ENCODE peak calls at places on chromosomes 2 and 18, in eight cellular contexts. One of them, this sample, is unnamed.

GRCh38 chr18:56999823-57000222 is 147.1 kb upstream of the BOD1L2 start:
- DNase-seq in NCI-H1417 treated with DMSO at 0.1 percent for 48 hours: no peak
- DNase-seq in CD8-positive, alpha-beta memory T cell: no peak
- DNase-seq in mammary epithelial cell: no peak
- DNase-seq in head of caudate nucleus: no peak
- DNase-seq in stimulated activated CD4-positive, alpha-beta T cell treated with anti-CD3 and anti-CD28 coated beads, Interleukin-12 subunit alpha, Interleukin-12 subunit beta, amount 100 ng/mL, for 24 hours: no peak
- DNase-seq in NCI-H446 treated with DMSO at 0.1 percent for 48 hours: no peak
- DNase-seq in ureter: no peak
- DNase-seq in this sample: no peak

GRCh38 chr2:6828299-6828584 is 37.5 kb downstream of the CMPK2 start:
- DNase-seq in CD8-positive, alpha-beta memory T cell: no peak
- DNase-seq in ureter: no peak
- DNase-seq in NCI-H1417 treated with DMSO at 0.1 percent for 48 hours: no peak
- DNase-seq in NCI-H446 treated with DMSO at 0.1 percent for 48 hours: peak
- DNase-seq in head of caudate nucleus: no peak
- DNase-seq in stimulated activated CD4-positive, alpha-beta T cell treated with anti-CD3 and anti-CD28 coated beads, Interleukin-12 subunit alpha, Interleukin-12 subunit beta, amount 100 ng/mL, for 24 hours: no peak
- DNase-seq in mammary epithelial cell: no peak
- DNase-seq in this sample: no peak

GRCh38 chr18:32530947-32531651 is 60.4 kb upstream of the GAREM1 start:
- DNase-seq in mammary epithelial cell: peak
- DNase-seq in stimulated activated CD4-positive, alpha-beta T cell treated with anti-CD3 and anti-CD28 coated beads, Interleukin-12 subunit alpha, Interleukin-12 subunit beta, amount 100 ng/mL, for 24 hours: no peak
- DNase-seq in NCI-H446 treated with DMSO at 0.1 percent for 48 hours: no peak
- DNase-seq in head of caudate nucleus: no peak
- DNase-seq in NCI-H1417 treated with DMSO at 0.1 percent for 48 hours: no peak
- DNase-seq in CD8-positive, alpha-beta memory T cell: no peak
- DNase-seq in ureter: no peak
- DNase-seq in this sample: no peak

GRCh38 chr2:106582431-106583143 is 95.4 kb downstream of the CD8B2 start:
- DNase-seq in stimulated activated CD4-positive, alpha-beta T cell treated with anti-CD3 and anti-CD28 coated beads, Interleukin-12 subunit alpha, Interleukin-12 subunit beta, amount 100 ng/mL, for 24 hours: peak
- DNase-seq in mammary epithelial cell: peak
- DNase-seq in NCI-H1417 treated with DMSO at 0.1 percent for 48 hours: no peak
- DNase-seq in head of caudate nucleus: peak
- DNase-seq in CD8-positive, alpha-beta memory T cell: peak
- DNase-seq in NCI-H446 treated with DMSO at 0.1 percent for 48 hours: peak
- DNase-seq in ureter: peak
- DNase-seq in this sample: peak

GRCh38 chr18:58544179-58544578 is 84.7 kb downstream of the ALPK2 start:
- DNase-seq in stimulated activated CD4-positive, alpha-beta T cell treated with anti-CD3 and anti-CD28 coated beads, Interleukin-12 subunit alpha, Interleukin-12 subunit beta, amount 100 ng/mL, for 24 hours: no peak
- DNase-seq in mammary epithelial cell: no peak
- DNase-seq in CD8-positive, alpha-beta memory T cell: no peak
- DNase-seq in NCI-H446 treated with DMSO at 0.1 percent for 48 hours: no peak
- DNase-seq in NCI-H1417 treated with DMSO at 0.1 percent for 48 hours: no peak
- DNase-seq in head of caudate nucleus: no peak
- DNase-seq in ureter: no peak
- DNase-seq in this sample: no peak

GRCh38 chr2:203740741-203741363 is 34.4 kb downstream of the CD28 start:
- DNase-seq in ureter: no peak
- DNase-seq in mammary epithelial cell: peak
- DNase-seq in head of caudate nucleus: no peak
- DNase-seq in stimulated activated CD4-positive, alpha-beta T cell treated with anti-CD3 and anti-CD28 coated beads, Interleukin-12 subunit alpha, Interleukin-12 subunit beta, amount 100 ng/mL, for 24 hours: no peak
- DNase-seq in NCI-H1417 treated with DMSO at 0.1 percent for 48 hours: no peak
- DNase-seq in CD8-positive, alpha-beta memory T cell: no peak
- DNase-seq in NCI-H446 treated with DMSO at 0.1 percent for 48 hours: no peak
- DNase-seq in this sample: no peak

GRCh38 chr2:129903586-129904425 is 75.7 kb upstream of the RAB6C start:
- DNase-seq in NCI-H1417 treated with DMSO at 0.1 percent for 48 hours: no peak
- DNase-seq in ureter: peak
- DNase-seq in stimulated activated CD4-positive, alpha-beta T cell treated with anti-CD3 and anti-CD28 coated beads, Interleukin-12 subunit alpha, Interleukin-12 subunit beta, amount 100 ng/mL, for 24 hours: no peak
- DNase-seq in NCI-H446 treated with DMSO at 0.1 percent for 48 hours: no peak
- DNase-seq in mammary epithelial cell: no peak
- DNase-seq in head of caudate nucleus: peak
- DNase-seq in CD8-positive, alpha-beta memory T cell: no peak
- DNase-seq in this sample: no peak

GRCh38 chr18:14925281-14925709 is 177.3 kb downstream of the ANKRD30B start:
- DNase-seq in ureter: no peak
- DNase-seq in NCI-H1417 treated with DMSO at 0.1 percent for 48 hours: no peak
- DNase-seq in mammary epithelial cell: no peak
- DNase-seq in head of caudate nucleus: no peak
- DNase-seq in CD8-positive, alpha-beta memory T cell: no peak
- DNase-seq in NCI-H446 treated with DMSO at 0.1 percent for 48 hours: no peak
- DNase-seq in stimulated activated CD4-positive, alpha-beta T cell treated with anti-CD3 and anti-CD28 coated beads, Interleukin-12 subunit alpha, Interleukin-12 subunit beta, amount 100 ng/mL, for 24 hours: no peak
- DNase-seq in this sample: no peak

GRCh38 chr2:174681983-174682577 is 82.2 kb downstream of the CHRNA1 start:
- DNase-seq in CD8-positive, alpha-beta memory T cell: peak
- DNase-seq in ureter: no peak
- DNase-seq in NCI-H1417 treated with DMSO at 0.1 percent for 48 hours: no peak
- DNase-seq in NCI-H446 treated with DMSO at 0.1 percent for 48 hours: no peak
- DNase-seq in head of caudate nucleus: peak
- DNase-seq in mammary epithelial cell: no peak
- DNase-seq in stimulated activated CD4-positive, alpha-beta T cell treated with anti-CD3 and anti-CD28 coated beads, Interleukin-12 subunit alpha, Interleukin-12 subunit beta, amount 100 ng/mL, for 24 hours: peak
- DNase-seq in this sample: no peak

GRCh38 chr18:6566338-6566911 is 151.7 kb upstream of the L3MBTL4 start:
- DNase-seq in CD8-positive, alpha-beta memory T cell: no peak
- DNase-seq in ureter: no peak
- DNase-seq in head of caudate nucleus: no peak
- DNase-seq in mammary epithelial cell: peak
- DNase-seq in NCI-H1417 treated with DMSO at 0.1 percent for 48 hours: no peak
- DNase-seq in stimulated activated CD4-positive, alpha-beta T cell treated with anti-CD3 and anti-CD28 coated beads, Interleukin-12 subunit alpha, Interleukin-12 subunit beta, amount 100 ng/mL, for 24 hours: no peak
- DNase-seq in NCI-H446 treated with DMSO at 0.1 percent for 48 hours: no peak
- DNase-seq in this sample: no peak

GRCh38 chr2:161136696-161137324 is 23.4 kb upstream of the TANK start:
- DNase-seq in NCI-H446 treated with DMSO at 0.1 percent for 48 hours: no peak
- DNase-seq in stimulated activated CD4-positive, alpha-beta T cell treated with anti-CD3 and anti-CD28 coated beads, Interleukin-12 subunit alpha, Interleukin-12 subunit beta, amount 100 ng/mL, for 24 hours: no peak
- DNase-seq in CD8-positive, alpha-beta memory T cell: peak
- DNase-seq in mammary epithelial cell: peak
- DNase-seq in head of caudate nucleus: no peak
- DNase-seq in NCI-H1417 treated with DMSO at 0.1 percent for 48 hours: no peak
- DNase-seq in ureter: no peak
- DNase-seq in this sample: no peak

GRCh38 chr18:41753826-41754225 is 201.2 kb upstream of the PIK3C3 start:
- DNase-seq in NCI-H1417 treated with DMSO at 0.1 percent for 48 hours: no peak
- DNase-seq in stimulated activated CD4-positive, alpha-beta T cell treated with anti-CD3 and anti-CD28 coated beads, Interleukin-12 subunit alpha, Interleukin-12 subunit beta, amount 100 ng/mL, for 24 hours: no peak
- DNase-seq in CD8-positive, alpha-beta memory T cell: no peak
- DNase-seq in NCI-H446 treated with DMSO at 0.1 percent for 48 hours: no peak
- DNase-seq in head of caudate nucleus: no peak
- DNase-seq in ureter: no peak
- DNase-seq in mammary epithelial cell: peak
- DNase-seq in this sample: no peak

GRCh38 chr18:3855961-3856360 is 406.0 kb downstream of the TGIF1 start:
- DNase-seq in head of caudate nucleus: no peak
- DNase-seq in NCI-H1417 treated with DMSO at 0.1 percent for 48 hours: no peak
- DNase-seq in mammary epithelial cell: no peak
- DNase-seq in ureter: no peak
- DNase-seq in CD8-positive, alpha-beta memory T cell: no peak
- DNase-seq in stimulated activated CD4-positive, alpha-beta T cell treated with anti-CD3 and anti-CD28 coated beads, Interleukin-12 subunit alpha, Interleukin-12 subunit beta, amount 100 ng/mL, for 24 hours: no peak
- DNase-seq in NCI-H446 treated with DMSO at 0.1 percent for 48 hours: no peak
- DNase-seq in this sample: no peak

GRCh38 chr2:72834561-72834960 is 8.7 kb upstream of the EXOC6B start:
- DNase-seq in NCI-H1417 treated with DMSO at 0.1 percent for 48 hours: no peak
- DNase-seq in head of caudate nucleus: no peak
- DNase-seq in NCI-H446 treated with DMSO at 0.1 percent for 48 hours: no peak
- DNase-seq in mammary epithelial cell: no peak
- DNase-seq in CD8-positive, alpha-beta memory T cell: no peak
- DNase-seq in stimulated activated CD4-positive, alpha-beta T cell treated with anti-CD3 and anti-CD28 coated beads, Interleukin-12 subunit alpha, Interleukin-12 subunit beta, amount 100 ng/mL, for 24 hours: no peak
- DNase-seq in ureter: no peak
- DNase-seq in this sample: no peak

GRCh38 chr18:76519156-76519549 is 24.1 kb upstream of the ZNF516 start:
- DNase-seq in stimulated activated CD4-positive, alpha-beta T cell treated with anti-CD3 and anti-CD28 coated beads, Interleukin-12 subunit alpha, Interleukin-12 subunit beta, amount 100 ng/mL, for 24 hours: no peak
- DNase-seq in CD8-positive, alpha-beta memory T cell: no peak
- DNase-seq in NCI-H1417 treated with DMSO at 0.1 percent for 48 hours: no peak
- DNase-seq in head of caudate nucleus: no peak
- DNase-seq in NCI-H446 treated with DMSO at 0.1 percent for 48 hours: no peak
- DNase-seq in mammary epithelial cell: no peak
- DNase-seq in ureter: no peak
- DNase-seq in this sample: no peak

GRCh38 chr2:44348385-44348784 is 12.9 kb downstream of the PREPL start:
- DNase-seq in NCI-H446 treated with DMSO at 0.1 percent for 48 hours: no peak
- DNase-seq in NCI-H1417 treated with DMSO at 0.1 percent for 48 hours: no peak
- DNase-seq in stimulated activated CD4-positive, alpha-beta T cell treated with anti-CD3 and anti-CD28 coated beads, Interleukin-12 subunit alpha, Interleukin-12 subunit beta, amount 100 ng/mL, for 24 hours: no peak
- DNase-seq in ureter: no peak
- DNase-seq in mammary epithelial cell: no peak
- DNase-seq in CD8-positive, alpha-beta memory T cell: no peak
- DNase-seq in head of caudate nucleus: no peak
- DNase-seq in this sample: no peak

GRCh38 chr18:61466736-61467135 is 133.5 kb downstream of the CDH20 start:
- DNase-seq in ureter: no peak
- DNase-seq in head of caudate nucleus: peak
- DNase-seq in stimulated activated CD4-positive, alpha-beta T cell treated with anti-CD3 and anti-CD28 coated beads, Interleukin-12 subunit alpha, Interleukin-12 subunit beta, amount 100 ng/mL, for 24 hours: no peak
- DNase-seq in mammary epithelial cell: no peak
- DNase-seq in CD8-positive, alpha-beta memory T cell: no peak
- DNase-seq in NCI-H1417 treated with DMSO at 0.1 percent for 48 hours: no peak
- DNase-seq in NCI-H446 treated with DMSO at 0.1 percent for 48 hours: no peak
- DNase-seq in this sample: no peak

GRCh38 chr2:85254540-85255261 is 73.1 kb downstream of the TGOLN2 start:
- DNase-seq in head of caudate nucleus: no peak
- DNase-seq in mammary epithelial cell: no peak
- DNase-seq in CD8-positive, alpha-beta memory T cell: no peak
- DNase-seq in NCI-H1417 treated with DMSO at 0.1 percent for 48 hours: no peak
- DNase-seq in NCI-H446 treated with DMSO at 0.1 percent for 48 hours: no peak
- DNase-seq in ureter: no peak
- DNase-seq in stimulated activated CD4-positive, alpha-beta T cell treated with anti-CD3 and anti-CD28 coated beads, Interleukin-12 subunit alpha, Interleukin-12 subunit beta, amount 100 ng/mL, for 24 hours: no peak
- DNase-seq in this sample: no peak

GRCh38 chr2:232438951-232439757 is 16.8 kb upstream of the ALPI start:
- DNase-seq in stimulated activated CD4-positive, alpha-beta T cell treated with anti-CD3 and anti-CD28 coated beads, Interleukin-12 subunit alpha, Interleukin-12 subunit beta, amount 100 ng/mL, for 24 hours: peak
- DNase-seq in mammary epithelial cell: no peak
- DNase-seq in ureter: no peak
- DNase-seq in NCI-H1417 treated with DMSO at 0.1 percent for 48 hours: no peak
- DNase-seq in head of caudate nucleus: no peak
- DNase-seq in NCI-H446 treated with DMSO at 0.1 percent for 48 hours: no peak
- DNase-seq in CD8-positive, alpha-beta memory T cell: no peak
- DNase-seq in this sample: no peak

GRCh38 chr18:13216732-13217465 is 1.7 kb upstream of the LDLRAD4 start:
- DNase-seq in NCI-H1417 treated with DMSO at 0.1 percent for 48 hours: no peak
- DNase-seq in head of caudate nucleus: peak
- DNase-seq in mammary epithelial cell: no peak
- DNase-seq in CD8-positive, alpha-beta memory T cell: peak
- DNase-seq in ureter: no peak
- DNase-seq in NCI-H446 treated with DMSO at 0.1 percent for 48 hours: no peak
- DNase-seq in stimulated activated CD4-positive, alpha-beta T cell treated with anti-CD3 and anti-CD28 coated beads, Interleukin-12 subunit alpha, Interleukin-12 subunit beta, amount 100 ng/mL, for 24 hours: no peak
- DNase-seq in this sample: no peak

GRCh38 chr2:238320648-238321281 is 447 bp downstream of the TRAF3IP1 start:
- DNase-seq in ureter: no peak
- DNase-seq in stimulated activated CD4-positive, alpha-beta T cell treated with anti-CD3 and anti-CD28 coated beads, Interleukin-12 subunit alpha, Interleukin-12 subunit beta, amount 100 ng/mL, for 24 hours: no peak
- DNase-seq in head of caudate nucleus: no peak
- DNase-seq in NCI-H1417 treated with DMSO at 0.1 percent for 48 hours: no peak
- DNase-seq in CD8-positive, alpha-beta memory T cell: no peak
- DNase-seq in mammary epithelial cell: no peak
- DNase-seq in NCI-H446 treated with DMSO at 0.1 percent for 48 hours: no peak
- DNase-seq in this sample: no peak

GRCh38 chr2:195570329-195570728 is 86.7 kb upstream of the SLC39A10 start:
- DNase-seq in CD8-positive, alpha-beta memory T cell: no peak
- DNase-seq in NCI-H446 treated with DMSO at 0.1 percent for 48 hours: no peak
- DNase-seq in NCI-H1417 treated with DMSO at 0.1 percent for 48 hours: no peak
- DNase-seq in stimulated activated CD4-positive, alpha-beta T cell treated with anti-CD3 and anti-CD28 coated beads, Interleukin-12 subunit alpha, Interleukin-12 subunit beta, amount 100 ng/mL, for 24 hours: no peak
- DNase-seq in head of caudate nucleus: no peak
- DNase-seq in ureter: no peak
- DNase-seq in mammary epithelial cell: no peak
- DNase-seq in this sample: no peak

GRCh38 chr18:47800756-47801155 is 129.7 kb downstream of the SMAD2 start:
- DNase-seq in head of caudate nucleus: no peak
- DNase-seq in NCI-H446 treated with DMSO at 0.1 percent for 48 hours: no peak
- DNase-seq in ureter: no peak
- DNase-seq in mammary epithelial cell: no peak
- DNase-seq in CD8-positive, alpha-beta memory T cell: no peak
- DNase-seq in stimulated activated CD4-positive, alpha-beta T cell treated with anti-CD3 and anti-CD28 coated beads, Interleukin-12 subunit alpha, Interleukin-12 subunit beta, amount 100 ng/mL, for 24 hours: no peak
- DNase-seq in NCI-H1417 treated with DMSO at 0.1 percent for 48 hours: no peak
- DNase-seq in this sample: no peak

GRCh38 chr18:49907346-49907929 is 94.1 kb upstream of the ACAA2 start:
- DNase-seq in mammary epithelial cell: no peak
- DNase-seq in CD8-positive, alpha-beta memory T cell: no peak
- DNase-seq in NCI-H1417 treated with DMSO at 0.1 percent for 48 hours: no peak
- DNase-seq in head of caudate nucleus: no peak
- DNase-seq in ureter: no peak
- DNase-seq in NCI-H446 treated with DMSO at 0.1 percent for 48 hours: peak
- DNase-seq in stimulated activated CD4-positive, alpha-beta T cell treated with anti-CD3 and anti-CD28 coated beads, Interleukin-12 subunit alpha, Interleukin-12 subunit beta, amount 100 ng/mL, for 24 hours: no peak
- DNase-seq in this sample: no peak

GRCh38 chr18:61388010-61388409 is 54.8 kb downstream of the CDH20 start:
- DNase-seq in stimulated activated CD4-positive, alpha-beta T cell treated with anti-CD3 and anti-CD28 coated beads, Interleukin-12 subunit alpha, Interleukin-12 subunit beta, amount 100 ng/mL, for 24 hours: no peak
- DNase-seq in NCI-H446 treated with DMSO at 0.1 percent for 48 hours: no peak
- DNase-seq in NCI-H1417 treated with DMSO at 0.1 percent for 48 hours: no peak
- DNase-seq in head of caudate nucleus: no peak
- DNase-seq in CD8-positive, alpha-beta memory T cell: no peak
- DNase-seq in ureter: no peak
- DNase-seq in mammary epithelial cell: no peak
- DNase-seq in this sample: no peak